ENCODE peak calls at places on chromosomes 11 and 22, in ten cellular contexts. K, W, Y, D, N, F, O, S, V and Z are unnamed samples.
A peak's percentile ranks its signal among the peaks of the same experiment; 100 is the strongest.

GRCh38 chr11:70582886-70583641 is 184.7 kb downstream of the CTTN start:
- DNase-seq in K (no peak), W (no peak), Y (no peak), D (no peak), N (no peak), F (no peak), O (no peak), S (no peak), V (no peak), Z (peak; percentile 35)

GRCh38 chr11:62649486-62649885 is 3.1 kb upstream of the GANAB start:
- DNase-seq in K (no peak), W (no peak), Y (no peak), D (no peak), N (no peak), F (no peak), O (no peak), S (no peak), V (no peak), Z (no peak)

GRCh38 chr11:18757742-18758294 is 31.8 kb upstream of the IGSF22 start:
- DNase-seq in K (no peak), W (peak; percentile 74), Y (no peak), D (no peak), N (no peak), F (no peak), O (no peak), S (no peak), V (no peak), Z (no peak)

GRCh38 chr22:19886605-19887250 is 32.1 kb upstream of the GNB1L start:
- DNase-seq in K (no peak), W (peak; percentile 60), Y (no peak), D (peak; percentile 36), N (no peak), F (no peak), O (no peak), S (no peak), V (peak; percentile 54), Z (peak; percentile 79)

GRCh38 chr11:42243370-42243769 is 783.9 kb upstream of the LRRC4C start:
- DNase-seq in K (no peak), W (no peak), Y (no peak), D (no peak), N (no peak), F (no peak), O (no peak), S (no peak), V (no peak), Z (no peak)

GRCh38 chr22:19503367-19503766 is 20.8 kb downstream of the CLDN5 start:
- DNase-seq in K (no peak), W (no peak), Y (no peak), D (no peak), N (no peak), F (no peak), O (no peak), S (no peak), V (no peak), Z (no peak)

GRCh38 chr11:68302256-68303054 is 9.9 kb upstream of the LRP5 start:
- DNase-seq in K (no peak), W (peak; percentile 32), Y (no peak), D (no peak), N (peak; percentile 17), F (no peak), O (no peak), S (no peak), V (no peak), Z (peak; percentile 42)

GRCh38 chr22:29225422-29226090 is 19.9 kb downstream of the EMID1 start:
- DNase-seq in K (no peak), W (peak; percentile 33), Y (no peak), D (no peak), N (no peak), F (no peak), O (no peak), S (no peak), V (no peak), Z (no peak)

DNA sequence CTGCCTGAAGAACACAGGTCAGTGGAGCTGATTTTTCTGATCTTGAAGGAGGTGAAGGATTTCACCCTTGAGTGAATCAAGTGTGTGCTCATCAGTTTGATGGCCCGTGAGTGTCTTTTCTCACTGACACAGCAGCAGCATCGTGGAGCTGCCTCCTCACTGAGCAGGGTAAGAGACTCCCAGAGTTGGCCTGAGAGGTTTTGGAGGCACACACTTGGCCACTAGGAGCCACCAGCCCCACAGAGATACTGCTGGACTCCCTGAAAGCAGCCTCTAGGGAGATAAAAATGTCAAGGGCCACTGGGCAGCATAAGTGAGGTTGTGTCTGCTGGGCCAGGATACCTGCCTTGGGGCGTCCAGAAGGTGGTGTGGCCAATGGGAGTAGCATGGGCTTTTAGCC is 245.4 kb downstream of the GRIK4 start:
- DNase-seq in K (no peak), W (no peak), Y (peak; percentile 45), D (no peak), N (no peak), F (no peak), O (no peak), S (no peak), V (no peak), Z (no peak)
- TF ChIP-seq CTCF in K (no peak), W (no peak), Y (peak; percentile 50), D (no peak), N (no peak), F (peak; percentile 42), O (no peak), S (no peak), V (no peak), Z (no peak)

DNA sequence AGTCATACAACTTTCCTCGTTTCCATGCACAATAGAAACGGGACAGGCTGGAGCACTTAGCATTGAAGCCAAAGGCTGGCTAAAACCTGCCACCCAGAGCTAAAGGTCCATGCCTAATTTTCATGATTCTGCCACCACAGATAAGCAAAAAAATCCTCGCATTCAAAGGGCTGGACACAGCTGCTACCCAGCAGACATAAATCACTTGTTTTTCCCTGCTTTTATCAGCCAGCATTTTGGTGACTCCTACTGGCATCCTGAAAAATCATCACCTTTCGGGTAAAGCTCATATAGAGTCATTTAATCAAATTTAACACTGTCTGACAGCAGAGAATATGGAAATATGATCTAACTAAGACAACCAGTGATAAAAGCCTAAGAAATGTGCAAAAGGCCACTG is 37.9 kb downstream of the ALG9 start:
- DNase-seq in K (peak; percentile 59), W (peak; percentile 69), Y (peak; percentile 16), D (no peak), N (peak; percentile 3), F (no peak), O (no peak), S (no peak), V (no peak), Z (no peak)
- TF ChIP-seq CTCF in K (peak; percentile 51), W (peak; percentile 49), Y (peak; percentile 10), D (no peak), N (peak; percentile 26), F (peak; percentile 27), O (no peak), S (no peak), V (no peak), Z (no peak)

GRCh38 chr11:120229451-120230424 is 10.2 kb upstream of the POU2F3 start:
- DNase-seq in K (no peak), W (peak; percentile 51), Y (no peak), D (no peak), N (no peak), F (no peak), O (no peak), S (peak; percentile 52), V (no peak), Z (no peak)

GRCh38 chr11:120230433-120231071 is 9.4 kb upstream of the POU2F3 start:
- DNase-seq in K (no peak), W (no peak), Y (no peak), D (no peak), N (no peak), F (no peak), O (no peak), S (no peak), V (no peak), Z (no peak)

GRCh38 chr11:120226714-120227113 is 13.2 kb upstream of the POU2F3 start:
- DNase-seq in K (no peak), W (no peak), Y (no peak), D (no peak), N (no peak), F (no peak), O (no peak), S (no peak), V (no peak), Z (no peak)

GRCh38 chr11:120227228-120227852 is 12.6 kb upstream of the POU2F3 start:
- DNase-seq in K (no peak), W (no peak), Y (no peak), D (no peak), N (no peak), F (no peak), O (no peak), S (no peak), V (no peak), Z (no peak)

DNA sequence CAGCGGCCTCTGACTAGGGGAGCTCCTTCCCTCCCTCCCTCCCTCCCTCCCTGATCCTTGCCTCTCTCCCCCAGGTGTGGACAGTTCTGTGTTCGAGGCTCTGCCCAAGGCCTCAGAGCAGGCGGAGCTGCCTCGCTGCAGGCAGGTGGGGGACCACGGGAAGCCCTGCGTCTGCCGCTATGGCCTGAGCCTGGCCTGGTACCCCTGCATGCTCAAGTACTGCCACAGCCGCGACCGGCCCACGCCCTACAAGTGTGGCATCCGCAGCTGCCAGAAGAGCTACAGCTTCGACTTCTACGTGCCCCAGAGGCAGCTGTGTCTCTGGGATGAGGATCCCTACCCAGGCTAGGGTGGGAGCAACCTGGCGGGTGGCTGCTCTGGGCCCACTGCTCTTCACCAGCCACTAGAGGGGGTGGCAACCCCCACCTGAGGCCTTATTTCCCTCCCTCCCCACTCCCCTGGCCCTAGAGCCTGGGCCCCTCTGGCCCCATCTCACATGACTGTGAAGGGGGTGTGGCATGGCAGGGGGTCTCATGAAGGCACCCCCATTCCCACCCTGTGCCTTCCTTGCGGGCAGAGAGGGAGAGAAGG is 11.1 kb upstream of the POU2F3 start:
- DNase-seq in K (no peak), W (no peak), Y (no peak), D (no peak), N (no peak), F (peak; percentile 59), O (no peak), S (no peak), V (no peak), Z (no peak)
- TF ChIP-seq CTCF in K (no peak), W (peak; percentile 41), Y (peak; percentile 65), D (no peak), N (peak; percentile 59), F (peak; percentile 62), O (no peak), S (peak; percentile 14), V (peak; percentile 42), Z (no peak)

DNA sequence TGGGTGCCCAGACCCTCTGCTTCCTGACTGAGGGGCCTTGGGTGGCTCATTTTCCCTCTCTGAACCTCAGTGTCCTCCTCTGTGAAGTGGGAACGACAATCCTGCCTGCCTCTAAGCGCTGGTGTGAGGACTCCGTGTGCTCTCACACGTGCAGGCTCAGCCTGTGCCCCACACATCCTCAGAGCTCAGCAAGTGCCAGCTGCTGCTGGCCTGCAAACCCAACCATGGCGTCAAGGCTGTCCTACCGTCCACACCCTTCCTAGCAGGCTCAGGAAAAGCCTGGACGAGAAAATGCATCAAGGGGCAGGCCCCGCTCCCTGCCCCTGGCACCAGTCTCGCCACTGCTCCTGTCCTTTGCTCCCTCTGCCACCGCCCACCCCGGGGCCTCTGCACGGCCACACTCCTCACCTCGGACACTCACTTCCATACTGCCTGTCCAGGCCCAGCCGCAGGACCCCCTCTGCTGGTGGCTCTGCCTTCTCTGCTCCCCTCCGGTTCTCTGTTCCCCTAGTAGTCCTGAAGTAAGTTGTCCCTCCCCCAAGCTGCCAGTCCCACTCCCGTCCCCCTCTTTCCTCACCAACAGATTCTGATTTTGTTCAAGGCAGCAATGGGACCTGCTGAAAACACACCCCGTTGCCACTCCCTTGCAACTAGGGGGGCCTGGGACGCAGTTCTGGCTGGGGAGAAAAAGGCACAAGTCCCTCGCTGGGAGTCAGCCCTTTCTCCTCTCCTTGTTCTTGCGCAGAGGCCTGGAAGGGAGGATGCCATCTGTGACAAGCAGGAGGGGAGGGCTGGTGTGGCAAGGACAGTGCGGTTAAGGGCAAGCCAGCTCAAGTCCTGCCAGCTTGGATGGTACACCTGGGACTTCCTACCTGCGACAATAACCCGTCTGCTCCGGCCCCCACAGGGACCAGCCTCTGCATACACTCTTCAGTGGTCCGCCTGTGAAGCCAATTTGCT is 62.2 kb downstream of the ARFGAP3 start:
- DNase-seq in K (no peak), W (peak; percentile 19), Y (peak; percentile 36), D (no peak), N (no peak), F (peak; percentile 68), O (peak; percentile 20), S (no peak), V (no peak), Z (no peak)
- TF ChIP-seq CTCF in K (no peak), W (peak; percentile 44), Y (peak; percentile 52), D (no peak), N (peak; percentile 57), F (peak; percentile 54), O (no peak), S (no peak), V (no peak), Z (peak; percentile 14)